ENCODE peak calls at places on chromosomes 4 and X, in nine cellular contexts. K, A, O, L, F, C, N, M and G are unnamed samples.

GRCh38 chrX:152926923-152927322 is 29.1 kb downstream of the ZNF185 start:
- DNase-seq in K (no peak), A (no peak), O (no peak), L (peak; percentile 10), F (no peak), C (no peak), N (no peak), M (no peak), G (no peak)

GRCh38 chr4:105859233-105859632 is 36.0 kb upstream of the NPNT start:
- DNase-seq in K (no peak), A (no peak), O (no peak), L (peak; percentile 79), F (no peak), C (no peak), N (no peak), M (no peak), G (no peak)

GRCh38 chrX:135112096-135112729 is 8.1 kb downstream of the ETDB start:
- DNase-seq in K (no peak), A (peak; percentile 32), O (peak; percentile 30), L (peak; percentile 31), F (peak; percentile 31), C (no peak), N (peak; percentile 19), M (peak; percentile 33), G (no peak)

GRCh38 chrX:1598876-1599790 is 7.7 kb downstream of the AKAP17A start:
- DNase-seq in K (no peak), A (no peak), O (no peak), L (no peak), F (no peak), C (no peak), N (no peak), M (no peak), G (peak; percentile 30)

GRCh38 chr4:21656832-21657231 is 291.7 kb downstream of the KCNIP4 start:
- DNase-seq in K (no peak), A (no peak), O (peak; percentile 12), L (no peak), F (no peak), C (no peak), N (no peak), M (no peak), G (no peak)

GRCh38 chrX:78997870-78998558 is 52.8 kb downstream of the P2RY10 start:
- DNase-seq in K (peak; percentile 42), A (peak; percentile 73), O (no peak), L (no peak), F (peak; percentile 1), C (no peak), N (no peak), M (no peak), G (peak; percentile 42)

GRCh38 chr4:32341342-32341741 is 1621.2 kb downstream of the PCDH7 start:
- DNase-seq in K (no peak), A (no peak), O (no peak), L (no peak), F (no peak), C (no peak), N (no peak), M (no peak), G (no peak)

GRCh38 chr4:76753814-76754213 is 144.1 kb downstream of the SOWAHB start:
- DNase-seq in K (no peak), A (no peak), O (peak; percentile 41), L (peak; percentile 98), F (no peak), C (no peak), N (no peak), M (no peak), G (no peak)

GRCh38 chr4:84678976-84679744 is 96.2 kb downstream of the CDS1 start:
- DNase-seq in K (no peak), A (no peak), O (no peak), L (no peak), F (no peak), C (no peak), N (no peak), M (no peak), G (no peak)

GRCh38 chr4:31548823-31549222 is 828.7 kb downstream of the PCDH7 start:
- DNase-seq in K (no peak), A (no peak), O (no peak), L (no peak), F (no peak), C (no peak), N (no peak), M (no peak), G (no peak)

GRCh38 chrX:132638313-132638712 is 149.5 kb upstream of the MBNL3 start:
- DNase-seq in K (no peak), A (no peak), O (no peak), L (no peak), F (no peak), C (no peak), N (no peak), M (no peak), G (no peak)

GRCh38 chr4:124940387-124940786 is 227.9 kb upstream of the ANKRD50 start:
- DNase-seq in K (no peak), A (no peak), O (no peak), L (peak; percentile 98), F (no peak), C (no peak), N (no peak), M (no peak), G (no peak)

GRCh38 chr4:78809928-78810835 is 34.0 kb downstream of the BMP2K start:
- DNase-seq in K (no peak), A (no peak), O (peak; percentile 7), L (no peak), F (no peak), C (no peak), N (no peak), M (no peak), G (no peak)

GRCh38 chr4:102732678-102733445 is 27.9 kb downstream of the MANBA start:
- DNase-seq in K (no peak), A (no peak), O (no peak), L (no peak), F (no peak), C (no peak), N (no peak), M (no peak), G (no peak)
- H3K4me1 ChIP-seq in K (peaks cover 3% of the 10 kb centered on the region), A (peaks cover 6% of the 10 kb centered on the region), O (peaks cover 38% of the 10 kb centered on the region), L (peaks cover 14% of the 10 kb centered on the region), F (no peaks in the 10 kb centered on the region), C (peaks cover 34% of the 10 kb centered on the region), N (no peaks in the 10 kb centered on the region), M (no peaks in the 10 kb centered on the region), G (no peaks in the 10 kb centered on the region)

DNA sequence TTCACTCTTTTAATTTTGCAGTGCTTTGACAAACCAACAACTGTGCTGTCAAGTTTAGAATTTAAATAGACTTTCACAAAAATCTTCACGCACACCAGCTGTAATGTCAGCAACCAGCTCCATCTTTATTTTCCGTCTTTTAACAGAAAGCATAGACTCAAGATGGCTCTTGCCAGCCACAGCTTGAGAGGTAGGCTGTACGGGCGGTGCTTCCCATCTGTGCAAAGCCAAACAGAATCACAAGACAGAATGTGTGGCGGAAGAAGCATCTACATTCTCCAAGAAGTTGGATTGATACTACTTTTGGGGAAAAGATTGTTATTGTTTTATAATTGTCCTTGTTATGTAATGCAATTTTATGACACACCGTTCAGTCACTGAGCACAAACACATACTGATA is 388.4 kb upstream of the MAGEC2 start:
- DNase-seq in K (no peak), A (no peak), O (no peak), L (no peak), F (no peak), C (no peak), N (no peak), M (no peak), G (no peak)
- TF ChIP-seq CTCF in K (no peak), A (no peak), O (no peak), L (no peak), F (no peak), C (no peak), N (no peak), M (no peak), G (no peak)

GRCh38 chr4:175373031-175373430 is 439.0 kb downstream of the GPM6A start:
- DNase-seq in K (no peak), A (no peak), O (no peak), L (peak; percentile 33), F (no peak), C (no peak), N (no peak), M (no peak), G (no peak)
- H3K4me1 ChIP-seq in K (no peaks in the 10 kb centered on the region), A (peaks cover 12% of the 10 kb centered on the region), O (no peaks in the 10 kb centered on the region), L (no peaks in the 10 kb centered on the region), F (peaks cover 18% of the 10 kb centered on the region), C (no peaks in the 10 kb centered on the region), N (no peaks in the 10 kb centered on the region), M (no peaks in the 10 kb centered on the region), G (no peaks in the 10 kb centered on the region)

GRCh38 chr4:127997534-127998388 is 32.6 kb downstream of the ABHD18 start:
- DNase-seq in K (no peak), A (peak; percentile 66), O (no peak), L (peak; percentile 63), F (no peak), C (no peak), N (no peak), M (no peak), G (no peak)
- TF ChIP-seq CTCF in K (no peak), A (peak; percentile 72), O (no peak), L (peak; percentile 15), F (peak; percentile 4), C (peak; percentile 45), N (no peak), M (no peak), G (no peak)

GRCh38 chr4:37687666-37688065 is 1.5 kb upstream of the RELL1 start:
- DNase-seq in K (no peak), A (no peak), O (no peak), L (no peak), F (no peak), C (no peak), N (no peak), M (no peak), G (no peak)

GRCh38 chr4:37685211-37685725 is 908 bp downstream of the RELL1 start:
- DNase-seq in K (peak; percentile 56), A (peak; percentile 65), O (peak; percentile 47), L (peak; percentile 82), F (peak; percentile 16), C (no peak), N (no peak), M (no peak), G (peak; percentile 43)

GRCh38 chr4:37685726-37686372 is 327 bp downstream of the RELL1 start:
- DNase-seq in K (peak; percentile 54), A (peak; percentile 65), O (peak; percentile 81), L (peak; percentile 22), F (peak; percentile 77), C (peak; percentile 58), N (peak; percentile 56), M (peak; percentile 76), G (peak; percentile 77)

GRCh38 chr4:37686373-37687174 is at the start of gene RELL1:
- DNase-seq in K (peak; percentile 99), A (peak; percentile 97), O (peak; percentile 100), L (peak; percentile 99), F (peak; percentile 98), C (peak; percentile 100), N (peak; percentile 99), M (peak; percentile 97), G (peak; percentile 100)

GRCh38 chr4:37687175-37687525 is 974 bp upstream of the RELL1 start:
- DNase-seq in K (no peak), A (no peak), O (no peak), L (no peak), F (peak; percentile 18), C (no peak), N (no peak), M (no peak), G (no peak)
- H3K4me1 ChIP-seq in K (peaks cover 34% of the 10 kb centered on the region), A (peaks cover 34% of the 10 kb centered on the region), O (peaks cover 15% of the 10 kb centered on the region), L (peaks cover 9% of the 10 kb centered on the region), F (peaks cover 12% of the 10 kb centered on the region), C (peaks cover 45% of the 10 kb centered on the region), N (no peaks in the 10 kb centered on the region), M (peaks cover 3% of the 10 kb centered on the region), G (peaks cover 26% of the 10 kb centered on the region)

GRCh38 chr4:59247032-59247431 is 1953.1 kb upstream of the ADGRL3 start:
- DNase-seq in K (no peak), A (peak; percentile 0), O (no peak), L (no peak), F (no peak), C (no peak), N (no peak), M (peak; percentile 3), G (no peak)
- TF ChIP-seq CTCF in K (no peak), A (peak; percentile 73), O (peak; percentile 60), L (no peak), F (peak; percentile 52), C (peak; percentile 33), N (peak; percentile 10), M (peak; percentile 51), G (no peak)